ENCODE peak calls at places on chromosomes 1 and 21, in nine cellular contexts. One of them, this sample, is unnamed.

GRCh38 chr21:45289655-45290515 is 2.2 kb upstream of the POFUT2 start:
- DNase-seq in hepatocyte: peak
- DNase-seq in adrenal gland: peak
- DNase-seq in cardiac fibroblast: peak
- DNase-seq in IMR-90: peak
- DNase-seq in ascending aorta: peak
- DNase-seq in heart left ventricle: no peak
- DNase-seq in AG04450: no peak
- DNase-seq in CD8-positive, alpha-beta T cell: no peak
- DNase-seq in this sample: no peak

GRCh38 chr1:3674100-3675094 is 22.1 kb downstream of the TP73 start:
- DNase-seq in hepatocyte: no peak
- DNase-seq in adrenal gland: no peak
- DNase-seq in cardiac fibroblast: no peak
- DNase-seq in IMR-90: no peak
- DNase-seq in ascending aorta: no peak
- DNase-seq in heart left ventricle: no peak
- DNase-seq in AG04450: no peak
- DNase-seq in CD8-positive, alpha-beta T cell: no peak
- DNase-seq in this sample: no peak

GRCh38 chr1:71587961-71588360 is 507.1 kb upstream of the ZRANB2 start:
- DNase-seq in hepatocyte: peak
- DNase-seq in adrenal gland: no peak
- DNase-seq in cardiac fibroblast: peak
- DNase-seq in IMR-90: peak
- DNase-seq in ascending aorta: no peak
- DNase-seq in heart left ventricle: no peak
- DNase-seq in AG04450: peak
- DNase-seq in CD8-positive, alpha-beta T cell: no peak
- DNase-seq in this sample: no peak

GRCh38 chr1:219126267-219126862 is 47.3 kb upstream of the LYPLAL1 start:
- DNase-seq in hepatocyte: peak
- DNase-seq in adrenal gland: no peak
- DNase-seq in cardiac fibroblast: no peak
- DNase-seq in IMR-90: no peak
- DNase-seq in ascending aorta: no peak
- DNase-seq in heart left ventricle: no peak
- DNase-seq in AG04450: no peak
- DNase-seq in CD8-positive, alpha-beta T cell: no peak
- DNase-seq in this sample: no peak

GRCh38 chr1:17682403-17682802 is 72.7 kb upstream of the ACTL8 start:
- DNase-seq in hepatocyte: no peak
- DNase-seq in adrenal gland: no peak
- DNase-seq in cardiac fibroblast: no peak
- DNase-seq in IMR-90: no peak
- DNase-seq in ascending aorta: no peak
- DNase-seq in heart left ventricle: no peak
- DNase-seq in AG04450: no peak
- DNase-seq in CD8-positive, alpha-beta T cell: no peak
- DNase-seq in this sample: no peak

GRCh38 chr1:67281246-67281645 is 26.4 kb upstream of the IL12RB2 start:
- DNase-seq in hepatocyte: peak
- DNase-seq in adrenal gland: no peak
- DNase-seq in cardiac fibroblast: no peak
- DNase-seq in IMR-90: no peak
- DNase-seq in ascending aorta: no peak
- DNase-seq in heart left ventricle: no peak
- DNase-seq in AG04450: no peak
- DNase-seq in CD8-positive, alpha-beta T cell: no peak
- DNase-seq in this sample: no peak

GRCh38 chr1:112359961-112360767 is 35.9 kb upstream of the CTTNBP2NL start:
- DNase-seq in hepatocyte: peak
- DNase-seq in adrenal gland: peak
- DNase-seq in cardiac fibroblast: peak
- DNase-seq in IMR-90: peak
- DNase-seq in ascending aorta: peak
- DNase-seq in heart left ventricle: peak
- DNase-seq in AG04450: peak
- DNase-seq in CD8-positive, alpha-beta T cell: no peak
- DNase-seq in this sample: peak

GRCh38 chr1:234315091-234315541 is 58.1 kb upstream of the COA6 start:
- DNase-seq in hepatocyte: no peak
- DNase-seq in adrenal gland: no peak
- DNase-seq in cardiac fibroblast: peak
- DNase-seq in IMR-90: peak
- DNase-seq in ascending aorta: no peak
- DNase-seq in heart left ventricle: no peak
- DNase-seq in AG04450: no peak
- DNase-seq in CD8-positive, alpha-beta T cell: no peak
- DNase-seq in this sample: no peak

GRCh38 chr1:39672551-39672947 is 642 bp upstream of the NT5C1A start:
- DNase-seq in hepatocyte: no peak
- DNase-seq in adrenal gland: no peak
- DNase-seq in cardiac fibroblast: no peak
- DNase-seq in IMR-90: no peak
- DNase-seq in ascending aorta: no peak
- DNase-seq in heart left ventricle: no peak
- DNase-seq in AG04450: no peak
- DNase-seq in CD8-positive, alpha-beta T cell: no peak
- DNase-seq in this sample: no peak

GRCh38 chr1:19448491-19449439 is 36.6 kb downstream of the CAPZB start:
- DNase-seq in hepatocyte: peak
- DNase-seq in adrenal gland: peak
- DNase-seq in cardiac fibroblast: peak
- DNase-seq in IMR-90: peak
- DNase-seq in ascending aorta: peak
- DNase-seq in heart left ventricle: peak
- DNase-seq in AG04450: peak
- DNase-seq in CD8-positive, alpha-beta T cell: no peak
- DNase-seq in this sample: no peak

GRCh38 chr1:244896550-244896949 is 32.2 kb upstream of the HNRNPU start:
- DNase-seq in hepatocyte: peak
- DNase-seq in adrenal gland: no peak
- DNase-seq in cardiac fibroblast: peak
- DNase-seq in IMR-90: peak
- DNase-seq in ascending aorta: no peak
- DNase-seq in heart left ventricle: no peak
- DNase-seq in AG04450: peak
- DNase-seq in CD8-positive, alpha-beta T cell: no peak
- DNase-seq in this sample: peak

GRCh38 chr1:205057808-205058575 is 15.0 kb downstream of the CNTN2 start:
- DNase-seq in hepatocyte: no peak
- DNase-seq in adrenal gland: no peak
- DNase-seq in cardiac fibroblast: no peak
- DNase-seq in IMR-90: no peak
- DNase-seq in ascending aorta: no peak
- DNase-seq in heart left ventricle: no peak
- DNase-seq in AG04450: no peak
- DNase-seq in CD8-positive, alpha-beta T cell: no peak
- DNase-seq in this sample: no peak

GRCh38 chr1:216903389-216903754 is 180.1 kb upstream of the ESRRG start:
- DNase-seq in hepatocyte: peak
- DNase-seq in adrenal gland: no peak
- DNase-seq in cardiac fibroblast: peak
- DNase-seq in IMR-90: peak
- DNase-seq in ascending aorta: no peak
- DNase-seq in heart left ventricle: no peak
- DNase-seq in AG04450: peak
- DNase-seq in CD8-positive, alpha-beta T cell: no peak
- DNase-seq in this sample: peak

GRCh38 chr21:44695176-44695575 is 1.8 kb upstream of the KRTAP10-12 start:
- DNase-seq in hepatocyte: no peak
- DNase-seq in adrenal gland: no peak
- DNase-seq in cardiac fibroblast: no peak
- DNase-seq in IMR-90: no peak
- DNase-seq in ascending aorta: peak
- DNase-seq in heart left ventricle: no peak
- DNase-seq in AG04450: no peak
- DNase-seq in CD8-positive, alpha-beta T cell: no peak
- DNase-seq in this sample: no peak

GRCh38 chr1:231571904-231572303 is 43.4 kb downstream of the TSNAX start:
- DNase-seq in hepatocyte: no peak
- DNase-seq in adrenal gland: no peak
- DNase-seq in cardiac fibroblast: no peak
- DNase-seq in IMR-90: no peak
- DNase-seq in ascending aorta: no peak
- DNase-seq in heart left ventricle: no peak
- DNase-seq in AG04450: no peak
- DNase-seq in CD8-positive, alpha-beta T cell: no peak
- DNase-seq in this sample: no peak

GRCh38 chr1:62325076-62325475 is 5.8 kb upstream of the KANK4 start:
- DNase-seq in hepatocyte: peak
- DNase-seq in adrenal gland: no peak
- DNase-seq in cardiac fibroblast: no peak
- DNase-seq in IMR-90: peak
- DNase-seq in ascending aorta: no peak
- DNase-seq in heart left ventricle: no peak
- DNase-seq in AG04450: no peak
- DNase-seq in CD8-positive, alpha-beta T cell: no peak
- DNase-seq in this sample: no peak

GRCh38 chr1:200275816-200276453 is 133.9 kb downstream of the ZNF281 start:
- DNase-seq in hepatocyte: peak
- DNase-seq in adrenal gland: no peak
- DNase-seq in cardiac fibroblast: no peak
- DNase-seq in IMR-90: no peak
- DNase-seq in ascending aorta: no peak
- DNase-seq in heart left ventricle: no peak
- DNase-seq in AG04450: no peak
- DNase-seq in CD8-positive, alpha-beta T cell: no peak
- DNase-seq in this sample: no peak

GRCh38 chr1:55741516-55741915 is 526.4 kb upstream of the USP24 start:
- DNase-seq in hepatocyte: no peak
- DNase-seq in adrenal gland: no peak
- DNase-seq in cardiac fibroblast: peak
- DNase-seq in IMR-90: peak
- DNase-seq in ascending aorta: no peak
- DNase-seq in heart left ventricle: no peak
- DNase-seq in AG04450: peak
- DNase-seq in CD8-positive, alpha-beta T cell: no peak
- DNase-seq in this sample: no peak

GRCh38 chr1:221184131-221184794 is 305.0 kb downstream of the HLX start:
- DNase-seq in hepatocyte: no peak
- DNase-seq in adrenal gland: no peak
- DNase-seq in cardiac fibroblast: no peak
- DNase-seq in IMR-90: no peak
- DNase-seq in ascending aorta: no peak
- DNase-seq in heart left ventricle: no peak
- DNase-seq in AG04450: no peak
- DNase-seq in CD8-positive, alpha-beta T cell: no peak
- DNase-seq in this sample: no peak

GRCh38 chr1:190124068-190124467 is 353.6 kb downstream of the BRINP3 start:
- DNase-seq in hepatocyte: no peak
- DNase-seq in adrenal gland: no peak
- DNase-seq in cardiac fibroblast: no peak
- DNase-seq in IMR-90: peak
- DNase-seq in ascending aorta: no peak
- DNase-seq in heart left ventricle: no peak
- DNase-seq in AG04450: no peak
- DNase-seq in CD8-positive, alpha-beta T cell: no peak
- DNase-seq in this sample: no peak
- TF ChIP-seq CTCF in hepatocyte: no peak
- TF ChIP-seq CTCF in adrenal gland: no peak
- TF ChIP-seq CTCF in cardiac fibroblast: no peak
- TF ChIP-seq CTCF in IMR-90: no peak
- TF ChIP-seq CTCF in ascending aorta: no peak
- TF ChIP-seq CTCF in heart left ventricle: no peak
- TF ChIP-seq CTCF in AG04450: no peak
- TF ChIP-seq CTCF in CD8-positive, alpha-beta T cell: no peak
- TF ChIP-seq CTCF in this sample: peak

GRCh38 chr21:43294194-43294902 is 125.5 kb downstream of the CRYAA start:
- DNase-seq in hepatocyte: no peak
- DNase-seq in adrenal gland: no peak
- DNase-seq in cardiac fibroblast: no peak
- DNase-seq in IMR-90: no peak
- DNase-seq in ascending aorta: no peak
- DNase-seq in heart left ventricle: peak
- DNase-seq in AG04450: no peak
- DNase-seq in CD8-positive, alpha-beta T cell: no peak
- DNase-seq in this sample: no peak

GRCh38 chr21:43292041-43292865 is 123.4 kb downstream of the CRYAA start:
- DNase-seq in hepatocyte: no peak
- DNase-seq in adrenal gland: no peak
- DNase-seq in cardiac fibroblast: no peak
- DNase-seq in IMR-90: no peak
- DNase-seq in ascending aorta: no peak
- DNase-seq in heart left ventricle: peak
- DNase-seq in AG04450: no peak
- DNase-seq in CD8-positive, alpha-beta T cell: no peak
- DNase-seq in this sample: no peak

GRCh38 chr21:43291347-43291950 is 122.6 kb downstream of the CRYAA start:
- DNase-seq in hepatocyte: no peak
- DNase-seq in adrenal gland: no peak
- DNase-seq in cardiac fibroblast: no peak
- DNase-seq in IMR-90: no peak
- DNase-seq in ascending aorta: no peak
- DNase-seq in heart left ventricle: peak
- DNase-seq in AG04450: no peak
- DNase-seq in CD8-positive, alpha-beta T cell: no peak
- DNase-seq in this sample: no peak

GRCh38 chr21:43290529-43291346 is 121.9 kb downstream of the CRYAA start:
- DNase-seq in hepatocyte: no peak
- DNase-seq in adrenal gland: no peak
- DNase-seq in cardiac fibroblast: no peak
- DNase-seq in IMR-90: no peak
- DNase-seq in ascending aorta: no peak
- DNase-seq in heart left ventricle: peak
- DNase-seq in AG04450: no peak
- DNase-seq in CD8-positive, alpha-beta T cell: no peak
- DNase-seq in this sample: no peak

GRCh38 chr21:43292866-43293142 is 124.0 kb downstream of the CRYAA start:
- DNase-seq in hepatocyte: no peak
- DNase-seq in adrenal gland: no peak
- DNase-seq in cardiac fibroblast: no peak
- DNase-seq in IMR-90: no peak
- DNase-seq in ascending aorta: no peak
- DNase-seq in heart left ventricle: no peak
- DNase-seq in AG04450: no peak
- DNase-seq in CD8-positive, alpha-beta T cell: no peak
- DNase-seq in this sample: no peak
- TF ChIP-seq CTCF in hepatocyte: no peak
- TF ChIP-seq CTCF in adrenal gland: no peak
- TF ChIP-seq CTCF in cardiac fibroblast: no peak
- TF ChIP-seq CTCF in IMR-90: no peak
- TF ChIP-seq CTCF in ascending aorta: no peak
- TF ChIP-seq CTCF in heart left ventricle: no peak
- TF ChIP-seq CTCF in AG04450: no peak
- TF ChIP-seq CTCF in CD8-positive, alpha-beta T cell: no peak
- TF ChIP-seq CTCF in this sample: no peak

GRCh38 chr1:98906361-98906760 is 98.3 kb downstream of the PLPPR5 start:
- DNase-seq in hepatocyte: no peak
- DNase-seq in adrenal gland: no peak
- DNase-seq in cardiac fibroblast: no peak
- DNase-seq in IMR-90: no peak
- DNase-seq in ascending aorta: no peak
- DNase-seq in heart left ventricle: no peak
- DNase-seq in AG04450: no peak
- DNase-seq in CD8-positive, alpha-beta T cell: no peak
- DNase-seq in this sample: no peak
- TF ChIP-seq CTCF in hepatocyte: no peak
- TF ChIP-seq CTCF in adrenal gland: no peak
- TF ChIP-seq CTCF in cardiac fibroblast: no peak
- TF ChIP-seq CTCF in IMR-90: no peak
- TF ChIP-seq CTCF in ascending aorta: no peak
- TF ChIP-seq CTCF in heart left ventricle: no peak
- TF ChIP-seq CTCF in AG04450: no peak
- TF ChIP-seq CTCF in CD8-positive, alpha-beta T cell: no peak
- TF ChIP-seq CTCF in this sample: no peak

GRCh38 chr1:230074270-230074669 is 7.2 kb downstream of the GALNT2 start:
- DNase-seq in hepatocyte: no peak
- DNase-seq in adrenal gland: no peak
- DNase-seq in cardiac fibroblast: no peak
- DNase-seq in IMR-90: no peak
- DNase-seq in ascending aorta: no peak
- DNase-seq in heart left ventricle: no peak
- DNase-seq in AG04450: no peak
- DNase-seq in CD8-positive, alpha-beta T cell: no peak
- DNase-seq in this sample: no peak
- TF ChIP-seq CTCF in hepatocyte: no peak
- TF ChIP-seq CTCF in adrenal gland: no peak
- TF ChIP-seq CTCF in cardiac fibroblast: no peak
- TF ChIP-seq CTCF in IMR-90: no peak
- TF ChIP-seq CTCF in ascending aorta: no peak
- TF ChIP-seq CTCF in heart left ventricle: no peak
- TF ChIP-seq CTCF in AG04450: no peak
- TF ChIP-seq CTCF in CD8-positive, alpha-beta T cell: no peak
- TF ChIP-seq CTCF in this sample: peak